ENCODE peak calls at places on chromosome 11, in ten cellular contexts. C is foreskin fibroblast, Z is colonic mucosa, O is NB4, F is lung, J is mucosa of descending colon, H is fibroblast of mammary gland, E is IMR-90, Y is Calu3, I is AG09309. X is an unnamed sample.

GRCh38 chr11:77096591-77097019 is 6.0 kb upstream of the OMP start:
- DNase-seq in O (no peak), J (peak), F (no peak), I (no peak), E (no peak), Y (no peak), Z (no peak), H (no peak), C (no peak), X (no peak)

GRCh38 chr11:66294626-66295620 is 3.2 kb downstream of the TMEM151A start:
- DNase-seq in Y (no peak), C (no peak), F (no peak), O (no peak), H (no peak), J (no peak), Z (no peak), E (no peak), I (no peak), X (peak)

GRCh38 chr11:126547161-126547560 is 191.7 kb downstream of the ST3GAL4 start:
- DNase-seq in E (peak), C (peak), F (no peak), Y (no peak), H (peak), I (peak), J (no peak), Z (no peak), O (no peak), X (no peak)

GRCh38 chr11:33996498-33997454 is 54.8 kb upstream of the CAPRIN1 start:
- DNase-seq in E (peak), Y (peak), O (peak), F (peak), J (peak), C (peak), H (peak), I (peak), Z (peak), X (peak)

GRCh38 chr11:76655466-76656086 is 15.0 kb downstream of the LRRC32 start:
- DNase-seq in H (no peak), I (no peak), O (no peak), F (no peak), C (no peak), Y (no peak), Z (peak), E (no peak), J (no peak), X (no peak)

GRCh38 chr11:44788536-44789227 is 61.9 kb downstream of the TSPAN18 start:
- DNase-seq in I (no peak), O (no peak), Y (no peak), J (no peak), E (peak), Z (no peak), H (no peak), F (no peak), C (no peak), X (no peak)

GRCh38 chr11:20131744-20132666 is 28.3 kb downstream of the DBX1 start:
- DNase-seq in F (peak), Z (peak), C (peak), E (peak), I (no peak), J (peak), Y (peak), O (peak), H (peak), X (peak)

GRCh38 chr11:2740275-2740940 is 40.6 kb upstream of the KCNQ1OT1 start:
- DNase-seq in E (no peak), J (peak), I (no peak), Y (no peak), H (no peak), O (no peak), F (no peak), Z (no peak), C (no peak), X (no peak)

GRCh38 chr11:114166897-114167323 is 107.4 kb downstream of the ZBTB16 start:
- DNase-seq in Z (no peak), H (peak), I (peak), O (peak), Y (peak), E (peak), J (no peak), C (peak), F (no peak), X (no peak)

GRCh38 chr11:20611445-20611844 is 12.0 kb downstream of the SLC6A5 start:
- DNase-seq in F (no peak), H (no peak), C (no peak), Z (no peak), I (no peak), J (no peak), O (peak), E (no peak), Y (no peak), X (no peak)

GRCh38 chr11:46322759-46323158 is 24.5 kb upstream of the DGKZ start:
- DNase-seq in I (no peak), F (no peak), C (no peak), E (peak), Y (no peak), H (peak), Z (peak), J (peak), O (peak), X (no peak)

GRCh38 chr11:40306938-40307548 is 1152.4 kb downstream of the LRRC4C start:
- DNase-seq in I (no peak), F (no peak), H (peak), C (peak), E (peak), Z (no peak), J (no peak), O (peak), Y (no peak), X (peak)

GRCh38 chr11:20070459-20070858 is 89.8 kb downstream of the DBX1 start:
- DNase-seq in J (no peak), F (no peak), I (no peak), Z (no peak), O (no peak), H (no peak), C (no peak), Y (no peak), E (peak), X (no peak)

GRCh38 chr11:57485217-57486007 is 25.1 kb downstream of the RTN4RL2 start:
- DNase-seq in C (no peak), I (no peak), Y (no peak), E (peak), J (no peak), O (peak), H (peak), Z (no peak), F (no peak), X (no peak)

GRCh38 chr11:128367573-128367972 is 219.8 kb downstream of the ETS1 start:
- DNase-seq in F (no peak), H (no peak), Z (no peak), E (no peak), I (no peak), O (no peak), C (no peak), J (no peak), Y (no peak), X (no peak)

GRCh38 chr11:103958475-103959215 is 77.8 kb upstream of the DDI1 start:
- DNase-seq in E (peak), I (no peak), J (no peak), H (no peak), F (no peak), O (no peak), Y (no peak), Z (no peak), C (no peak), X (no peak)

GRCh38 chr11:68362801-68363379 is 50.5 kb downstream of the LRP5 start:
- DNase-seq in O (no peak), F (no peak), E (no peak), I (no peak), Z (no peak), J (no peak), C (no peak), H (no peak), Y (no peak), X (no peak)

GRCh38 chr11:113113801-113114451 is 152.7 kb downstream of the NCAM1 start:
- DNase-seq in E (no peak), O (no peak), C (no peak), I (no peak), Y (no peak), J (no peak), Z (no peak), F (no peak), H (no peak), X (no peak)

GRCh38 chr11:26753738-26754504 is 32.1 kb upstream of the SLC5A12 start:
- DNase-seq in Z (peak), I (peak), O (peak), J (no peak), C (peak), E (peak), F (peak), Y (peak), H (peak), X (peak)

GRCh38 chr11:34405079-34405858 is 33.5 kb upstream of the CAT start:
- DNase-seq in J (no peak), Y (no peak), E (no peak), Z (no peak), C (no peak), O (peak), H (peak), I (no peak), F (no peak), X (peak)

GRCh38 chr11:12207384-12208150 is 97.2 kb downstream of the MICAL2 start:
- DNase-seq in I (no peak), O (no peak), F (no peak), E (peak), H (peak), J (no peak), Y (no peak), C (peak), Z (no peak), X (no peak)

GRCh38 chr11:72738199-72739141 is 13.7 kb downstream of the ARAP1 start:
- DNase-seq in J (no peak), H (peak), I (no peak), E (peak), O (peak), Z (no peak), F (peak), C (peak), Y (no peak), X (peak)

GRCh38 chr11:46666516-46666915 is 33.9 kb downstream of the ARHGAP1 start:
- DNase-seq in O (peak), Z (no peak), Y (no peak), C (no peak), F (no peak), E (no peak), H (peak), I (no peak), J (no peak), X (no peak)

GRCh38 chr11:130653838-130654601 is 205.6 kb downstream of the ADAMTS15 start:
- DNase-seq in O (no peak), Y (peak), J (peak), H (no peak), F (peak), E (peak), C (peak), Z (peak), I (no peak), X (no peak)

GRCh38 chr11:117641008-117641915 is 155.8 kb downstream of the DSCAML1 start:
- DNase-seq in O (no peak), E (no peak), C (no peak), J (no peak), Z (no peak), Y (no peak), H (no peak), I (no peak), F (no peak), X (no peak)

GRCh38 chr11:131371791-131372104 is 1.3 kb downstream of the NTM start:
- DNase-seq in E (no peak), J (no peak), Z (no peak), C (no peak), I (no peak), Y (no peak), F (no peak), O (no peak), H (no peak), X (no peak)

GRCh38 chr11:13440100-13440855 is 22.7 kb downstream of the BTBD10 start:
- DNase-seq in E (peak), J (no peak), H (peak), Y (peak), Z (peak), O (no peak), C (peak), F (peak), I (peak), X (no peak)

GRCh38 chr11:63917685-63918523 is 940 bp upstream of the RCOR2 start:
- DNase-seq in F (no peak), O (peak), H (no peak), Z (peak), J (peak), I (no peak), Y (peak), E (no peak), C (peak), X (peak)

GRCh38 chr11:75279273-75279672 is 38.7 kb downstream of the TPBGL start:
- DNase-seq in E (peak), C (no peak), I (no peak), O (no peak), F (no peak), Y (no peak), J (no peak), Z (no peak), H (no peak), X (no peak)

GRCh38 chr11:128929468-128929867 is 13.2 kb downstream of the TP53AIP1 start:
- DNase-seq in J (no peak), O (no peak), E (peak), I (no peak), Y (peak), C (no peak), Z (no peak), F (no peak), H (no peak), X (peak)

GRCh38 chr11:132942611-132943324 is 589.5 kb downstream of the OPCML start:
- DNase-seq in H (no peak), I (no peak), F (no peak), C (no peak), E (no peak), J (no peak), Z (no peak), Y (no peak), O (no peak), X (no peak)
- TF ChIP-seq CTCF in H (no peak), I (no peak), F (no peak), C (no peak), E (no peak), J (no peak), Z (no peak), Y (no peak), O (no peak), X (no peak)

GRCh38 chr11:124123587-124123986 is 8.3 kb downstream of the VWA5A start:
- DNase-seq in H (no peak), Z (no peak), E (no peak), C (no peak), O (peak), I (no peak), Y (no peak), F (no peak), J (no peak), X (no peak)
- TF ChIP-seq CTCF in H (no peak), Z (no peak), E (no peak), C (no peak), O (peak), I (no peak), Y (no peak), F (no peak), J (no peak), X (no peak)

DNA sequence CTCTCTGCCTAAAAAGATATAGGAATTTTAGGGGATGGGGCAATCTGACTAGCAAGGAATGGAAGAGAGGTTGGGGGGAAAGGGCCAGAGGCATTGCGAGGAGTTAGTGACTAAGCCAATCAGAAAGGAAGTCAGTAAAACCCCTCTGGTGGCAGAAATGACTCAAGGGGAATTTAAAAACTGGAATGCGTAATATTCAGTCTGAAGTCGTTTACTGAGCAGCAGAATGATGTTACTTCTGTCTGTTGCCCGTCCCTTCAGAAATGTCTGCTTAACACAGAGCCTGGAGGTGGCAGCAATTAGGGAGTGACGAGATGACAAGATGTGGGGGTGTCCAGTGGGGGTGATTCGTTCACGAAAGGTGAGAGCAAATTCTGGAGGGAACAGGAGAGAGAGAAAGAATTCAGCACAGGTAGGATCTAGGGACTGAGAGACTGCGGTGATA is 107.7 kb upstream of the CLMP start:
- DNase-seq in Z (no peak), H (peak), O (peak), E (peak), J (no peak), F (no peak), C (peak), Y (no peak), I (peak), X (peak)
- TF ChIP-seq CTCF in Z (no peak), H (peak), O (no peak), E (peak), J (no peak), F (no peak), C (peak), Y (no peak), I (peak), X (no peak)

DNA sequence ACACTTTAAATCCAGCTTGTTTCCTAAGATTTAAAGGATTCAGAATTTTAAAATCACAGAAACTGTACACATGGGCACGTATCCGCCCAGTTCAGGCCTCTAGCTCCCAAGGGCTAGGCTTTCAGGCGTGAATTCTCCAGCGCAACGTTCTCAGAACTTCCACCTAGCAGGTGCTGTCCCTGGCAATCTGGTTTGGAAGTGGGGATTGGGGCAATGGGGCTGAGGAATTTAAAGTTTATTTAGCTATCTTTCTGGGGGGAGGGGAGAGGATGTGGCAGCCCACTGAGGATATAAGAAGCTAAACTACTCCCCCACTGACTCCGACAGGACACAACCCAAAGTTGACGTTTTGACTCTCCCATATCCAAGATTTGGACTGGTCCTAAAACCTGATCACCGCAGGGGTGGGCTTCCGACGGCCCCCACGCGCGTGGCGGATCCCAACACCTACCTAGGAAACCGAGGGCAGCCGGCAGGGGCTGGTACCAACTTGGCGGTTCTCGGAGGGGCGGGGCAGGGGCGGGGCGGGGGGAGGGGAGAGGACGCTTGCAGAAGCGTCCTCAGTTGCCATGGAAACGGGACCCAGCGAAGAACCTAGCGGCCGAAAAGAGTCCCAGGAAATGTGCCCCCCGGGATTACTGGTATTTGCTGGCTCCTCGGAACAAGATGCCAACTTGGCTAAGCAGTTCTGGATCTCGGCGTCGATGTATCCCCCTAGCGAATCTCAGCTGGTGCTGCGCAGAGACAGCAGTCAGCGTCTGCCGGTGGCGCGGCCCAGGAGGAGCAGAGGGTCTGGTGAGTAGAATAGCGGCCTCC is at the start of gene HOATZ:
- DNase-seq in Y (no peak), H (no peak), J (no peak), E (no peak), I (no peak), Z (no peak), C (no peak), O (no peak), F (no peak), X (no peak)
- TF ChIP-seq CTCF in Y (no peak), H (no peak), J (no peak), E (peak), I (no peak), Z (no peak), C (no peak), O (no peak), F (no peak), X (no peak)

GRCh38 chr11:65103476-65103875 is 7.5 kb downstream of the VPS51 start:
- DNase-seq in E (no peak), I (no peak), O (no peak), C (no peak), F (no peak), Z (no peak), J (no peak), H (no peak), Y (no peak), X (no peak)

GRCh38 chr11:65096926-65097325 is 912 bp downstream of the VPS51 start:
- DNase-seq in E (no peak), F (no peak), Y (no peak), I (no peak), Z (no peak), J (no peak), H (no peak), O (no peak), C (no peak), X (no peak)

GRCh38 chr11:65104628-65105027 is 7.0 kb upstream of the TM7SF2 start:
- DNase-seq in Y (no peak), Z (no peak), H (no peak), I (no peak), E (no peak), F (no peak), O (no peak), J (no peak), C (no peak), X (no peak)

GRCh38 chr11:65102142-65103095 is 6.4 kb downstream of the VPS51 start:
- DNase-seq in J (no peak), O (no peak), F (no peak), Z (no peak), I (no peak), E (peak), C (no peak), Y (no peak), H (no peak), X (no peak)

GRCh38 chr11:65100674-65101350 is 4.8 kb downstream of the VPS51 start:
- DNase-seq in F (no peak), Z (no peak), I (no peak), Y (no peak), H (peak), C (no peak), O (no peak), J (no peak), E (no peak), X (no peak)
- TF ChIP-seq CTCF in F (no peak), Z (no peak), I (no peak), Y (peak), H (peak), C (no peak), O (peak), J (no peak), E (no peak), X (no peak)